ENCODE peak calls at places on chromosomes 3 and 15, in five cellular contexts. One of them, this sample, is unnamed. For H3K9me3, the result is how much of the 10 kb centered on the place peaks cover.

GRCh38 chr15:66789029-66790025 is 87.3 kb downstream of the SMAD6 start:
- DNase-seq in heart left ventricle: peak
- DNase-seq in keratinocyte: no peak
- DNase-seq in CD8-positive, alpha-beta T cell: no peak
- DNase-seq in ovary: peak
- DNase-seq in this sample: peak

GRCh38 chr15:100770781-100771584 is 108.6 kb upstream of the ALDH1A3 start:
- DNase-seq in heart left ventricle: no peak
- DNase-seq in keratinocyte: no peak
- DNase-seq in CD8-positive, alpha-beta T cell: no peak
- DNase-seq in ovary: no peak
- DNase-seq in this sample: no peak

GRCh38 chr3:39284457-39284881 is 4.6 kb upstream of the CX3CR1 start:
- DNase-seq in heart left ventricle: no peak
- DNase-seq in keratinocyte: no peak
- DNase-seq in CD8-positive, alpha-beta T cell: no peak
- DNase-seq in ovary: no peak
- DNase-seq in this sample: peak

GRCh38 chr15:58629625-58630024 is 119.9 kb downstream of the ADAM10 start:
- DNase-seq in heart left ventricle: peak
- DNase-seq in keratinocyte: no peak
- DNase-seq in CD8-positive, alpha-beta T cell: no peak
- DNase-seq in ovary: no peak
- DNase-seq in this sample: no peak

GRCh38 chr3:108528459-108529231 is 18.2 kb upstream of the MYH15 start:
- DNase-seq in heart left ventricle: no peak
- DNase-seq in keratinocyte: no peak
- DNase-seq in CD8-positive, alpha-beta T cell: no peak
- DNase-seq in ovary: no peak
- DNase-seq in this sample: no peak

GRCh38 chr3:174159629-174160028 is 699.5 kb upstream of the NAALADL2 start:
- DNase-seq in heart left ventricle: no peak
- DNase-seq in keratinocyte: no peak
- DNase-seq in CD8-positive, alpha-beta T cell: no peak
- DNase-seq in ovary: no peak
- DNase-seq in this sample: no peak

GRCh38 chr15:90465140-90465929 is 64.4 kb upstream of the CRTC3 start:
- DNase-seq in heart left ventricle: no peak
- DNase-seq in keratinocyte: no peak
- DNase-seq in CD8-positive, alpha-beta T cell: no peak
- DNase-seq in ovary: no peak
- DNase-seq in this sample: peak

GRCh38 chr15:40339621-40339945 is 1.2 kb downstream of the CCDC9B start:
- DNase-seq in heart left ventricle: no peak
- DNase-seq in keratinocyte: no peak
- DNase-seq in CD8-positive, alpha-beta T cell: no peak
- DNase-seq in ovary: no peak
- DNase-seq in this sample: no peak

GRCh38 chr3:135085696-135086436 is 290.8 kb downstream of the EPHB1 start:
- DNase-seq in heart left ventricle: no peak
- DNase-seq in keratinocyte: no peak
- DNase-seq in CD8-positive, alpha-beta T cell: no peak
- DNase-seq in ovary: no peak
- DNase-seq in this sample: no peak

GRCh38 chr3:112005091-112005672 is 6.5 kb downstream of the TAGLN3 start:
- DNase-seq in heart left ventricle: no peak
- DNase-seq in keratinocyte: no peak
- DNase-seq in CD8-positive, alpha-beta T cell: no peak
- DNase-seq in ovary: no peak
- DNase-seq in this sample: no peak

GRCh38 chr3:46283851-46284450 is 41.7 kb downstream of the CCR3 start:
- DNase-seq in heart left ventricle: no peak
- DNase-seq in keratinocyte: no peak
- DNase-seq in CD8-positive, alpha-beta T cell: no peak
- DNase-seq in ovary: no peak
- DNase-seq in this sample: no peak

GRCh38 chr15:32824777-32825176 is 107.0 kb downstream of the GREM1 start:
- DNase-seq in heart left ventricle: no peak
- DNase-seq in keratinocyte: peak
- DNase-seq in CD8-positive, alpha-beta T cell: no peak
- DNase-seq in ovary: no peak
- DNase-seq in this sample: no peak

GRCh38 chr3:197203714-197204146 is 94.7 kb downstream of the DLG1 start:
- DNase-seq in heart left ventricle: no peak
- DNase-seq in keratinocyte: no peak
- DNase-seq in CD8-positive, alpha-beta T cell: no peak
- DNase-seq in ovary: no peak
- DNase-seq in this sample: no peak

GRCh38 chr3:16311960-16312451 is 47.0 kb downstream of the OXNAD1 start:
- DNase-seq in heart left ventricle: peak
- DNase-seq in keratinocyte: no peak
- DNase-seq in CD8-positive, alpha-beta T cell: peak
- DNase-seq in ovary: no peak
- DNase-seq in this sample: no peak

GRCh38 chr15:48627260-48627969 is 18.1 kb downstream of the FBN1 start:
- DNase-seq in heart left ventricle: no peak
- DNase-seq in keratinocyte: peak
- DNase-seq in CD8-positive, alpha-beta T cell: no peak
- DNase-seq in ovary: no peak
- DNase-seq in this sample: no peak
- H3K4me3 ChIP-seq in heart left ventricle: no peak
- H3K4me3 ChIP-seq in keratinocyte: no peak
- H3K4me3 ChIP-seq in CD8-positive, alpha-beta T cell: no peak
- H3K4me3 ChIP-seq in ovary: no peak
- H3K4me3 ChIP-seq in this sample: no peak

GRCh38 chr15:64906402-64906801 is 5.3 kb upstream of the ANKDD1A start:
- DNase-seq in heart left ventricle: no peak
- DNase-seq in keratinocyte: no peak
- DNase-seq in CD8-positive, alpha-beta T cell: no peak
- DNase-seq in ovary: no peak
- DNase-seq in this sample: no peak

GRCh38 chr15:64904189-64904588 is 7.5 kb upstream of the ANKDD1A start:
- DNase-seq in heart left ventricle: no peak
- DNase-seq in keratinocyte: no peak
- DNase-seq in CD8-positive, alpha-beta T cell: no peak
- DNase-seq in ovary: no peak
- DNase-seq in this sample: no peak

GRCh38 chr15:64905941-64906340 is 5.8 kb upstream of the ANKDD1A start:
- DNase-seq in heart left ventricle: no peak
- DNase-seq in keratinocyte: no peak
- DNase-seq in CD8-positive, alpha-beta T cell: no peak
- DNase-seq in ovary: no peak
- DNase-seq in this sample: no peak

GRCh38 chr15:64903331-64903950 is 8.3 kb upstream of the ANKDD1A start:
- DNase-seq in heart left ventricle: no peak
- DNase-seq in keratinocyte: no peak
- DNase-seq in CD8-positive, alpha-beta T cell: no peak
- DNase-seq in ovary: no peak
- DNase-seq in this sample: no peak

GRCh38 chr15:64905119-64905831 is 6.4 kb upstream of the ANKDD1A start:
- DNase-seq in heart left ventricle: peak
- DNase-seq in keratinocyte: no peak
- DNase-seq in CD8-positive, alpha-beta T cell: peak
- DNase-seq in ovary: peak
- DNase-seq in this sample: peak
- TF ChIP-seq CTCF in heart left ventricle: peak
- TF ChIP-seq CTCF in keratinocyte: peak
- TF ChIP-seq CTCF in CD8-positive, alpha-beta T cell: peak
- TF ChIP-seq CTCF in ovary: peak
- TF ChIP-seq CTCF in this sample: peak

GRCh38 chr15:98286831-98287230 is 326.3 kb downstream of the ARRDC4 start:
- DNase-seq in heart left ventricle: no peak
- DNase-seq in keratinocyte: no peak
- DNase-seq in CD8-positive, alpha-beta T cell: no peak
- DNase-seq in ovary: no peak
- DNase-seq in this sample: no peak
- H3K9me3 ChIP-seq in heart left ventricle: under half
- H3K9me3 ChIP-seq in keratinocyte: under half
- H3K9me3 ChIP-seq in CD8-positive, alpha-beta T cell: under half
- H3K9me3 ChIP-seq in ovary: under half
- H3K9me3 ChIP-seq in this sample: under half

GRCh38 chr3:36763850-36764703 is at the start of gene DCLK3:
- DNase-seq in heart left ventricle: peak
- DNase-seq in keratinocyte: no peak
- DNase-seq in CD8-positive, alpha-beta T cell: no peak
- DNase-seq in ovary: no peak
- DNase-seq in this sample: peak
- H3K4me3 ChIP-seq in heart left ventricle: peak
- H3K4me3 ChIP-seq in keratinocyte: no peak
- H3K4me3 ChIP-seq in CD8-positive, alpha-beta T cell: no peak
- H3K4me3 ChIP-seq in ovary: no peak
- H3K4me3 ChIP-seq in this sample: peak

DNA sequence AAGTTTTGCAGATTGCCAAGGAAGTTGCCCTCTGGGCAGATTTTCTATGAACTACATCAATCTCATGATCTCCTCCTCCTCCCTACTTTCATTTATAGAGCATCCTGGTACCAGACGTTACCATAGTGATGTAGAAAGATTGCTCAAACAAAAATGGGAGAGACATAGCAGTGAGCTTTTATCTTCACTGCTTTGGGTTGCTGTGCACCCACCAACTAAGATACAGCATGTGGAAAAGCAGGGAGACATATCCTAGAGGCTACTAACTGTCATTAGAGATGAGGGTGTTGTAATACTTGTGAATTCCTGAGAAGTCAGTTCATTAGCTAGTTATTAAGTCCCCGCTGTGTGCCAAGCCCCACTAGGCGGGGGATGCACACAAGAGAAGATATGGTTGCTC is 137.5 kb upstream of the BFSP2 start:
- DNase-seq in heart left ventricle: no peak
- DNase-seq in keratinocyte: no peak
- DNase-seq in CD8-positive, alpha-beta T cell: no peak
- DNase-seq in ovary: no peak
- DNase-seq in this sample: no peak
- TF ChIP-seq CTCF in heart left ventricle: no peak
- TF ChIP-seq CTCF in keratinocyte: no peak
- TF ChIP-seq CTCF in CD8-positive, alpha-beta T cell: no peak
- TF ChIP-seq CTCF in ovary: no peak
- TF ChIP-seq CTCF in this sample: no peak

DNA sequence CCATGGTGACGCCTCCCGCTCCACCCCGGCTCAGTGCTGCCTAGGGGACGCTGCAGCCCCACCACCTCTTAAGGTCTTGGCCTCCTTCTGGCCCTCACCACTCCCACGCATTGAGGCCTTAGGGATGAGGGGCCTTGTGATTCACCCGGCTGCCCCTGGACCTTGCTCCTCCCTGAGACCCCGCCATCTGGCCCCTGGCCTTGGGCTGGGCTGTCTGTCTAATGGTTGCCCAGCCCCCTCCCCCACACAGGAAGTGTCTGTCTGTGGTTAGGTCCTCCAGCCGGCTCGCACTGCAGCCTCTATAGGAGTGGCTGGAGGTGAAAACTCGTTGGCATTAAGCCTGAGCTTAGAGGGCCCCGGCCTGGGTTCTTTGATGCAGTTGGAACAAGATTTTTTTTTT is 21.5 kb upstream of the MTHFS start:
- DNase-seq in heart left ventricle: no peak
- DNase-seq in keratinocyte: no peak
- DNase-seq in CD8-positive, alpha-beta T cell: no peak
- DNase-seq in ovary: no peak
- DNase-seq in this sample: no peak
- H3K9me3 ChIP-seq in heart left ventricle: under half
- H3K9me3 ChIP-seq in keratinocyte: under half
- H3K9me3 ChIP-seq in CD8-positive, alpha-beta T cell: under half
- H3K9me3 ChIP-seq in ovary: under half
- H3K9me3 ChIP-seq in this sample: under half

This sample was measured in cardiac muscle cell.